ENCODE peak calls at places on chromosomes 4 and X, in ten cellular contexts. One of them, this sample, is unnamed.

GRCh38 chr4:59664771-59665170 is 1535.4 kb upstream of the ADGRL3 start:
- DNase-seq in tibial nerve: no peak
- DNase-seq in stimulated activated CD4-positive, alpha-beta T cell treated with anti-CD3 and anti-CD28 coated beads, Interleukin-2, amount 100 ng/mL, for 4 hours: no peak
- DNase-seq in brain microvascular endothelial cell: no peak
- DNase-seq in NCI-H1105 treated with DMSO at 0.1 percent for 48 hours: peak; percentile 19
- DNase-seq in EH: no peak
- DNase-seq in NCI-H69: peak; percentile 64
- DNase-seq in kidney: no peak
- DNase-seq in psoas muscle: no peak
- DNase-seq in AG09319: no peak
- DNase-seq in this sample: no peak

GRCh38 chr4:76208005-76208765 is 5.4 kb downstream of the SCARB2 start:
- DNase-seq in tibial nerve: peak; percentile 81
- DNase-seq in stimulated activated CD4-positive, alpha-beta T cell treated with anti-CD3 and anti-CD28 coated beads, Interleukin-2, amount 100 ng/mL, for 4 hours: no peak
- DNase-seq in brain microvascular endothelial cell: peak; percentile 92
- DNase-seq in NCI-H1105 treated with DMSO at 0.1 percent for 48 hours: no peak
- DNase-seq in EH: peak; percentile 94
- DNase-seq in NCI-H69: peak; percentile 87
- DNase-seq in kidney: peak; percentile 91
- DNase-seq in psoas muscle: peak; percentile 88
- DNase-seq in AG09319: peak; percentile 70
- DNase-seq in this sample: peak; percentile 94

GRCh38 chr4:27094785-27095184 is 234.1 kb downstream of the STIM2 start:
- DNase-seq in tibial nerve: no peak
- DNase-seq in stimulated activated CD4-positive, alpha-beta T cell treated with anti-CD3 and anti-CD28 coated beads, Interleukin-2, amount 100 ng/mL, for 4 hours: no peak
- DNase-seq in brain microvascular endothelial cell: no peak
- DNase-seq in NCI-H1105 treated with DMSO at 0.1 percent for 48 hours: peak; percentile 5
- DNase-seq in EH: peak; percentile 9
- DNase-seq in NCI-H69: peak; percentile 82
- DNase-seq in kidney: no peak
- DNase-seq in psoas muscle: no peak
- DNase-seq in AG09319: no peak
- DNase-seq in this sample: no peak

GRCh38 chrX:47605024-47605423 is 14.6 kb downstream of the SYN1 start:
- DNase-seq in tibial nerve: no peak
- DNase-seq in stimulated activated CD4-positive, alpha-beta T cell treated with anti-CD3 and anti-CD28 coated beads, Interleukin-2, amount 100 ng/mL, for 4 hours: no peak
- DNase-seq in brain microvascular endothelial cell: no peak
- DNase-seq in NCI-H1105 treated with DMSO at 0.1 percent for 48 hours: no peak
- DNase-seq in EH: no peak
- DNase-seq in NCI-H69: no peak
- DNase-seq in kidney: no peak
- DNase-seq in psoas muscle: no peak
- DNase-seq in AG09319: no peak
- DNase-seq in this sample: no peak

GRCh38 chr4:55468724-55469123 is 73.0 kb downstream of the TMEM165 start:
- DNase-seq in tibial nerve: no peak
- DNase-seq in stimulated activated CD4-positive, alpha-beta T cell treated with anti-CD3 and anti-CD28 coated beads, Interleukin-2, amount 100 ng/mL, for 4 hours: no peak
- DNase-seq in brain microvascular endothelial cell: peak; percentile 82
- DNase-seq in NCI-H1105 treated with DMSO at 0.1 percent for 48 hours: no peak
- DNase-seq in EH: peak; percentile 73
- DNase-seq in NCI-H69: no peak
- DNase-seq in kidney: no peak
- DNase-seq in psoas muscle: no peak
- DNase-seq in AG09319: no peak
- DNase-seq in this sample: peak; percentile 88

GRCh38 chrX:12704706-12705105 is 86.5 kb upstream of the PRPS2 start:
- DNase-seq in tibial nerve: no peak
- DNase-seq in stimulated activated CD4-positive, alpha-beta T cell treated with anti-CD3 and anti-CD28 coated beads, Interleukin-2, amount 100 ng/mL, for 4 hours: no peak
- DNase-seq in brain microvascular endothelial cell: no peak
- DNase-seq in NCI-H1105 treated with DMSO at 0.1 percent for 48 hours: no peak
- DNase-seq in EH: no peak
- DNase-seq in NCI-H69: no peak
- DNase-seq in kidney: no peak
- DNase-seq in psoas muscle: no peak
- DNase-seq in AG09319: no peak
- DNase-seq in this sample: no peak

GRCh38 chr4:133320576-133321170 is 171.6 kb downstream of the PCDH10 start:
- DNase-seq in tibial nerve: no peak
- DNase-seq in stimulated activated CD4-positive, alpha-beta T cell treated with anti-CD3 and anti-CD28 coated beads, Interleukin-2, amount 100 ng/mL, for 4 hours: no peak
- DNase-seq in brain microvascular endothelial cell: peak; percentile 43
- DNase-seq in NCI-H1105 treated with DMSO at 0.1 percent for 48 hours: peak; percentile 3
- DNase-seq in EH: peak; percentile 53
- DNase-seq in NCI-H69: peak; percentile 43
- DNase-seq in kidney: no peak
- DNase-seq in psoas muscle: no peak
- DNase-seq in AG09319: no peak
- DNase-seq in this sample: peak; percentile 3

GRCh38 chr4:4284827-4285618 is 4.9 kb downstream of the LYAR start:
- DNase-seq in tibial nerve: no peak
- DNase-seq in stimulated activated CD4-positive, alpha-beta T cell treated with anti-CD3 and anti-CD28 coated beads, Interleukin-2, amount 100 ng/mL, for 4 hours: no peak
- DNase-seq in brain microvascular endothelial cell: no peak
- DNase-seq in NCI-H1105 treated with DMSO at 0.1 percent for 48 hours: no peak
- DNase-seq in EH: no peak
- DNase-seq in NCI-H69: peak; percentile 0
- DNase-seq in kidney: no peak
- DNase-seq in psoas muscle: no peak
- DNase-seq in AG09319: no peak
- DNase-seq in this sample: no peak

GRCh38 chr4:3041192-3042142 is 32.9 kb downstream of the HTT-AS start:
- DNase-seq in tibial nerve: peak; percentile 33
- DNase-seq in stimulated activated CD4-positive, alpha-beta T cell treated with anti-CD3 and anti-CD28 coated beads, Interleukin-2, amount 100 ng/mL, for 4 hours: no peak
- DNase-seq in brain microvascular endothelial cell: peak; percentile 64
- DNase-seq in NCI-H1105 treated with DMSO at 0.1 percent for 48 hours: no peak
- DNase-seq in EH: peak; percentile 80
- DNase-seq in NCI-H69: peak; percentile 55
- DNase-seq in kidney: peak; percentile 87
- DNase-seq in psoas muscle: peak; percentile 94
- DNase-seq in AG09319: no peak
- DNase-seq in this sample: peak; percentile 48

GRCh38 chr4:182206916-182207315 is 36.3 kb upstream of the TENM3 start:
- DNase-seq in tibial nerve: no peak
- DNase-seq in stimulated activated CD4-positive, alpha-beta T cell treated with anti-CD3 and anti-CD28 coated beads, Interleukin-2, amount 100 ng/mL, for 4 hours: no peak
- DNase-seq in brain microvascular endothelial cell: no peak
- DNase-seq in NCI-H1105 treated with DMSO at 0.1 percent for 48 hours: no peak
- DNase-seq in EH: peak; percentile 15
- DNase-seq in NCI-H69: peak; percentile 73
- DNase-seq in kidney: no peak
- DNase-seq in psoas muscle: no peak
- DNase-seq in AG09319: no peak
- DNase-seq in this sample: no peak

GRCh38 chrX:2875798-2876399 is 47.2 kb downstream of the GYG2 start:
- DNase-seq in tibial nerve: no peak
- DNase-seq in stimulated activated CD4-positive, alpha-beta T cell treated with anti-CD3 and anti-CD28 coated beads, Interleukin-2, amount 100 ng/mL, for 4 hours: no peak
- DNase-seq in brain microvascular endothelial cell: no peak
- DNase-seq in NCI-H1105 treated with DMSO at 0.1 percent for 48 hours: no peak
- DNase-seq in EH: peak; percentile 20
- DNase-seq in NCI-H69: no peak
- DNase-seq in kidney: no peak
- DNase-seq in psoas muscle: no peak
- DNase-seq in AG09319: no peak
- DNase-seq in this sample: no peak

This sample was measured in IMR-90.